ENCODE peak calls at places on chromosomes 3 and 15, in ten cellular contexts. G, R, C, U, E, S, M, Y, F and N are unnamed samples.

GRCh38 chr3:194396897-194397756 is 1.9 kb downstream of the GP5 start:
- DNase-seq in G (no peak), R (no peak), C (no peak), U (no peak), E (no peak), S (no peak), M (no peak), Y (peak; percentile 88), F (no peak), N (no peak)

GRCh38 chr3:184752361-184752760 is 40.5 kb upstream of the MAGEF1 start:
- DNase-seq in G (no peak), R (no peak), C (no peak), U (no peak), E (no peak), S (no peak), M (no peak), Y (no peak), F (no peak), N (no peak)

GRCh38 chr3:127542441-127542952 is 48.0 kb downstream of the TPRA1 start:
- DNase-seq in G (peak; percentile 96), R (no peak), C (no peak), U (peak; percentile 58), E (peak; percentile 25), S (no peak), M (no peak), Y (peak; percentile 84), F (no peak), N (no peak)

GRCh38 chr3:131630117-131630516 is 127.3 kb upstream of the MRPL3 start:
- DNase-seq in G (no peak), R (no peak), C (no peak), U (no peak), E (no peak), S (no peak), M (no peak), Y (no peak), F (peak; percentile 65), N (no peak)

GRCh38 chr3:25474000-25474399 is 45.9 kb downstream of the RARB start:
- DNase-seq in G (no peak), R (no peak), C (no peak), U (no peak), E (no peak), S (no peak), M (no peak), Y (no peak), F (no peak), N (no peak)

GRCh38 chr15:90101130-90101968 is 919 bp downstream of the IDH2 start:
- DNase-seq in G (peak; percentile 55), R (no peak), C (peak; percentile 33), U (peak; percentile 57), E (no peak), S (no peak), M (peak; percentile 75), Y (no peak), F (no peak), N (peak; percentile 78)

GRCh38 chr15:74134387-74135027 is 4.1 kb downstream of the ISLR2 start:
- DNase-seq in G (peak; percentile 53), R (no peak), C (no peak), U (peak; percentile 38), E (no peak), S (peak; percentile 67), M (no peak), Y (peak; percentile 86), F (no peak), N (peak; percentile 73)

GRCh38 chr15:27912283-27912682 is 186.8 kb downstream of the OCA2 start:
- DNase-seq in G (no peak), R (no peak), C (no peak), U (no peak), E (no peak), S (no peak), M (no peak), Y (no peak), F (no peak), N (no peak)

GRCh38 chr15:82666606-82667005 is 19.4 kb upstream of the CPEB1 start:
- DNase-seq in G (no peak), R (no peak), C (no peak), U (no peak), E (no peak), S (no peak), M (no peak), Y (peak; percentile 21), F (no peak), N (no peak)

GRCh38 chr3:47324278-47324865 is 41.6 kb downstream of the KLHL18 start:
- DNase-seq in G (peak; percentile 52), R (no peak), C (peak; percentile 79), U (peak; percentile 55), E (peak; percentile 63), S (no peak), M (peak; percentile 79), Y (no peak), F (peak; percentile 24), N (peak; percentile 74)

GRCh38 chr3:188439080-188439479 is 285.1 kb downstream of the LPP start:
- DNase-seq in G (no peak), R (no peak), C (no peak), U (no peak), E (no peak), S (no peak), M (no peak), Y (no peak), F (no peak), N (no peak)

GRCh38 chr3:191255156-191255555 is 56.1 kb downstream of the OSTN start:
- DNase-seq in G (no peak), R (no peak), C (no peak), U (no peak), E (no peak), S (no peak), M (no peak), Y (no peak), F (no peak), N (no peak)

GRCh38 chr15:73024161-73024560 is 28.1 kb upstream of the NEO1 start:
- DNase-seq in G (no peak), R (no peak), C (no peak), U (no peak), E (no peak), S (no peak), M (no peak), Y (no peak), F (no peak), N (no peak)

GRCh38 chr3:175009294-175009693 is 150.2 kb downstream of the NAALADL2 start:
- DNase-seq in G (no peak), R (no peak), C (no peak), U (no peak), E (no peak), S (no peak), M (no peak), Y (no peak), F (no peak), N (no peak)

GRCh38 chr3:54862526-54862925 is 65.3 kb downstream of the LRTM1 start:
- DNase-seq in G (no peak), R (no peak), C (no peak), U (no peak), E (no peak), S (no peak), M (no peak), Y (no peak), F (no peak), N (no peak)

GRCh38 chr3:196969001-196969659 is 497 bp upstream of the PIGZ start:
- DNase-seq in G (no peak), R (no peak), C (peak; percentile 70), U (peak; percentile 43), E (no peak), S (peak; percentile 60), M (peak; percentile 79), Y (peak; percentile 90), F (no peak), N (no peak)

GRCh38 chr3:48543271-48543866 is 13.2 kb downstream of the PFKFB4 start:
- DNase-seq in G (peak; percentile 45), R (no peak), C (no peak), U (no peak), E (no peak), S (no peak), M (peak; percentile 71), Y (no peak), F (no peak), N (peak; percentile 77)
- TF ChIP-seq POLR2AphosphoS5 in G (no peak), R (no peak), C (no peak), U (no peak), E (no peak), S (no peak), M (no peak), Y (no peak), F (no peak), N (no peak)

DNA sequence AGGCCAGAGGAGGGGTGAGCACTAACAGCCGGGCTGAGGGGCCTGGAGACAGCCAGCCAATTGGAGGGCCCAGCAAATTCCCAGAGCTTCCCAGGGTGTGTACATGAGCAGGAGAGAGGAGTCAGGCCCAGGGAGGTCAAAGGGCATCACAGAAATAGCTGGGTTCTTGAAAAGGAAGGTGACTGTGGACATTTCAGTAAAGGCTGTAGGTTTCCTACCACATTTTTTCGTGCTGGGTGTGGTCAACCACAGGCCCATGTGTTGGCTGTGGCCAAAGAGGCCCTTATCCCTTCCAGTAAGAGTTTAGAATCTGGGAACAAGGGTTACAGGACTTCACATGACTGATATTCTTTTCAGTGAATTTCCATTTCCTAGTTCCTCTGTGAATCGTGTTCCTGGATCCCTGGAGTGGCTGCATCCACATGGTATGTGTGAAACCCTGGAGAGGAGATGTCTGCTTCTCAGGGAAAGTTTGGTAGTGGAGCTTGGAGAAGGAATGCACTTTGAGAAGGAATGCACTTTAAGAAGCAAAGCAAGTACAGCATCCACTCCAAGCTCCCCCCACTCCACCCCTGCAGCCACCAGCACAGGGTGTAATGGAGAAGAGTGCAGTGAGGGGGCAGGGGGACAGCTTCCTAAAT is 73.2 kb upstream of the HEG1 start:
- DNase-seq in G (no peak), R (no peak), C (peak; percentile 8), U (no peak), E (peak; percentile 16), S (no peak), M (no peak), Y (no peak), F (no peak), N (peak; percentile 59)
- TF ChIP-seq EP300 in G (no peak), R (no peak), C (no peak), U (no peak), E (no peak), S (no peak), M (no peak), Y (peak; percentile 39), F (no peak), N (no peak)

GRCh38 chr3:50587806-50588758 is 18.8 kb downstream of the HEMK1 start:
- DNase-seq in G (no peak), R (no peak), C (no peak), U (no peak), E (peak; percentile 57), S (no peak), M (no peak), Y (no peak), F (peak; percentile 32), N (no peak)
- H3K4me1 ChIP-seq in G (peaks cover 50% of the 10 kb centered on the region), R (peaks cover 31% of the 10 kb centered on the region), C (peaks cover 52% of the 10 kb centered on the region), U (peaks cover 15% of the 10 kb centered on the region), E (peaks cover 100% of the 10 kb centered on the region), S (peaks cover 50% of the 10 kb centered on the region), M (no peaks in the 10 kb centered on the region), Y (peaks cover 47% of the 10 kb centered on the region), F (peaks cover 35% of the 10 kb centered on the region), N (no peaks in the 10 kb centered on the region)

DNA sequence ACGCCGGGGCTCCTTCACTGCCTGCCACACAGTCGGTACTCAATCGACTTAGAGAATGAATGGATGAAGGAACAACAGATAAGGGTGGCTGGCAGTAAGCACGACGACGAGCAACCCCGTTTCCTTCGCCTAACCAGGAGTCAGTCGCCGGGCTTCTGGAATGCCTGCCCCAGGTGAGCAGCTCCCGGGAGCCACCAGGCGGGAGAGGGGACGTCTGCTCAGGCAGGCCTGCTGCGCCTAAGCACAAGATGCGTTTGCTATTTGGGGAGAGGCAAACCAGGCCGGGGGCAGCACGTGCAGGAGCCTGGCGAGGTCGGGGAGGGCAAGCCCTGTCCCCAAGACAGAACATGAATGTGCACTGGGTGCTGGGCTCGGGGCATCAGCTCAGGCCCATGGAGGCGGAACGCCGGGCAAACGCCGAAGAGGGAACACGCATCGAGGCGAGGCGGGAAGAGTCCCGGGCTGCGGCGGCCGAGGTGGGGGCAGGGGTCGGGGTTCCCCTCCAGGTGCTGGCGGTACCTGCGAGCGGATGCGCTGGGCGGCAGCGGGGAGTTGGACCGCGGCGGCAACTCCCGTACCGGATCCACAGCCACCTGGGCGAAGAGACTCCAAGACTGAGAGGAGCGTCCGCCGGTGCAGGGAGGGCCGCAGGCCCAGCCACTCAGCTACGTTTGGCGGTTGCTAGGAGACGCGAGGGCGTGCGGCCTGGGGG is at the start of gene CFAP92:
- DNase-seq in G (peak; percentile 94), R (peak; percentile 97), C (peak; percentile 95), U (peak; percentile 94), E (no peak), S (peak; percentile 89), M (peak; percentile 97), Y (peak; percentile 99), F (no peak), N (peak; percentile 93)
- TF ChIP-seq POLR2AphosphoS5 in G (no peak), R (peak; percentile 40), C (no peak), U (no peak), E (no peak), S (no peak), M (no peak), Y (no peak), F (no peak), N (no peak)